ENCODE peak calls at places on chromosomes 11 and 22, in four cellular contexts. Z is A549, K is kidney tubule cell, R is NCI-H460. J is an unnamed sample.

GRCh38 chr11:134119094-134119493 is 50.2 kb downstream of the JAM3 start:
- DNase-seq in Z (no peak), K (no peak), R (no peak), J (no peak)

GRCh38 chr22:47486569-47487312 is 724.3 kb downstream of the TBC1D22A start:
- DNase-seq in Z (no peak), K (peak; percentile 4), R (no peak), J (no peak)

GRCh38 chr11:124837491-124837856 is 27.8 kb upstream of the ROBO3 start:
- DNase-seq in Z (peak; percentile 86), K (peak; percentile 81), R (peak; percentile 32), J (no peak)

GRCh38 chr22:31313366-31314147 is 21.3 kb upstream of the PIK3IP1 start:
- DNase-seq in Z (peak; percentile 39), K (peak; percentile 66), R (peak; percentile 22), J (peak; percentile 67)

GRCh38 chr11:86938900-86939880 is 16.0 kb downstream of the FZD4 start:
- DNase-seq in Z (peak; percentile 50), K (peak; percentile 71), R (peak; percentile 48), J (peak; percentile 73)

GRCh38 chr11:6926208-6927029 is at the start of gene ZNF215:
- DNase-seq in Z (peak; percentile 76), K (peak; percentile 88), R (peak; percentile 72), J (no peak)

GRCh38 chr22:18987765-18988164 is 51.7 kb upstream of the PRODH start:
- DNase-seq in Z (no peak), K (peak; percentile 28), R (no peak), J (no peak)

GRCh38 chr11:68893282-68893681 is 10.3 kb downstream of the MRPL21 start:
- DNase-seq in Z (no peak), K (no peak), R (no peak), J (no peak)

GRCh38 chr11:21909145-21909544 is 283.7 kb upstream of the ANO5 start:
- DNase-seq in Z (peak; percentile 38), K (peak; percentile 4), R (peak; percentile 46), J (no peak)

GRCh38 chr22:25485626-25486545 is 78.6 kb upstream of the GRK3 start:
- DNase-seq in Z (no peak), K (peak; percentile 52), R (no peak), J (no peak)

GRCh38 chr22:23826510-23827350 is 12.1 kb downstream of the DERL3 start:
- DNase-seq in Z (no peak), K (no peak), R (no peak), J (no peak)

GRCh38 chr11:76123243-76123642 is 83.1 kb downstream of the WNT11 start:
- DNase-seq in Z (no peak), K (no peak), R (no peak), J (no peak)

GRCh38 chr11:16226245-16226644 is 130.1 kb downstream of the SOX6 start:
- DNase-seq in Z (peak; percentile 84), K (peak; percentile 89), R (peak; percentile 21), J (no peak)

GRCh38 chr11:266676-267439 is 11.3 kb upstream of the NLRP6 start:
- DNase-seq in Z (peak; percentile 48), K (no peak), R (no peak), J (no peak)

GRCh38 chr11:121521145-121522042 is 68.6 kb upstream of the SORL1-AS1 start:
- DNase-seq in Z (no peak), K (peak; percentile 22), R (no peak), J (no peak)

GRCh38 chr11:118200901-118201680 is 23.7 kb downstream of the JAML start:
- DNase-seq in Z (no peak), K (no peak), R (no peak), J (no peak)